ENCODE peak calls at places on chromosomes 2 and 18, in four cellular contexts. I is fibroblast of lung, C is dorsolateral prefrontal cortex, A is neural progenitor cell. R is an unnamed sample.

GRCh38 chr18:23799540-23799939 is 110.3 kb downstream of the LAMA3 start:
- DNase-seq in A (no peak), I (no peak), C (no peak), R (no peak)

GRCh38 chr2:151361674-151362380 is 4.4 kb downstream of the TNFAIP6 start:
- DNase-seq in I (no peak), C (no peak), A (no peak), R (no peak)

GRCh38 chr2:39174022-39174421 is 53.2 kb upstream of the SOS1 start:
- DNase-seq in I (no peak), C (no peak), A (no peak), R (no peak)

GRCh38 chr18:48613589-48613988 is 74.8 kb downstream of the CTIF start:
- DNase-seq in C (peak), A (no peak), I (peak), R (no peak)

GRCh38 chr2:226738821-226739507 is 60.7 kb downstream of the IRS1 start:
- DNase-seq in C (no peak), I (no peak), A (peak), R (no peak)

GRCh38 chr18:832085-832681 is 20.1 kb upstream of the YES1 start:
- DNase-seq in A (peak), C (no peak), I (no peak), R (no peak)

GRCh38 chr18:50374170-50374752 is 585 bp upstream of the SKA1 start:
- DNase-seq in I (no peak), A (no peak), C (no peak), R (no peak)

GRCh38 chr2:172887280-172887679 is 151.6 kb downstream of the RAPGEF4 start:
- DNase-seq in A (no peak), I (no peak), C (no peak), R (no peak)

GRCh38 chr2:5697554-5697953 is 5.4 kb downstream of the SOX11 start:
- DNase-seq in C (no peak), A (peak), I (no peak), R (no peak)

GRCh38 chr2:102761763-102762162 is at the start of gene TMEM182:
- DNase-seq in I (peak), C (no peak), A (no peak), R (no peak)

GRCh38 chr2:23594079-23594494 is 209.1 kb downstream of the KLHL29 start:
- DNase-seq in I (no peak), C (no peak), A (no peak), R (no peak)

GRCh38 chr2:15152382-15152781 is 408.8 kb downstream of the NBAS start:
- DNase-seq in A (no peak), I (no peak), C (no peak), R (no peak)

GRCh38 chr18:59881728-59882685 is 17.8 kb upstream of the PMAIP1 start:
- DNase-seq in C (no peak), A (no peak), I (no peak), R (no peak)

GRCh38 chr2:223922308-223922707 is 22.8 kb downstream of the WDFY1 start:
- DNase-seq in A (no peak), C (no peak), I (no peak), R (no peak)

GRCh38 chr2:57516740-57517340 is 529.8 kb upstream of the VRK2 start:
- DNase-seq in C (no peak), I (peak), A (peak), R (no peak)

GRCh38 chr2:19540739-19541503 is 182.5 kb upstream of the OSR1 start:
- DNase-seq in C (no peak), I (peak), A (no peak), R (no peak)

GRCh38 chr2:186641807-186642321 is 52.0 kb upstream of the FAM171B start:
- DNase-seq in A (peak), C (no peak), I (peak), R (no peak)
- TF ChIP-seq CTCF in A (peak), C (peak), I (peak), R (peak)

GRCh38 chr2:42028571-42029148 is 19.2 kb upstream of the PKDCC start:
- DNase-seq in A (no peak), C (no peak), I (no peak), R (peak)
- TF ChIP-seq CTCF in A (no peak), C (no peak), I (no peak), R (no peak)

DNA sequence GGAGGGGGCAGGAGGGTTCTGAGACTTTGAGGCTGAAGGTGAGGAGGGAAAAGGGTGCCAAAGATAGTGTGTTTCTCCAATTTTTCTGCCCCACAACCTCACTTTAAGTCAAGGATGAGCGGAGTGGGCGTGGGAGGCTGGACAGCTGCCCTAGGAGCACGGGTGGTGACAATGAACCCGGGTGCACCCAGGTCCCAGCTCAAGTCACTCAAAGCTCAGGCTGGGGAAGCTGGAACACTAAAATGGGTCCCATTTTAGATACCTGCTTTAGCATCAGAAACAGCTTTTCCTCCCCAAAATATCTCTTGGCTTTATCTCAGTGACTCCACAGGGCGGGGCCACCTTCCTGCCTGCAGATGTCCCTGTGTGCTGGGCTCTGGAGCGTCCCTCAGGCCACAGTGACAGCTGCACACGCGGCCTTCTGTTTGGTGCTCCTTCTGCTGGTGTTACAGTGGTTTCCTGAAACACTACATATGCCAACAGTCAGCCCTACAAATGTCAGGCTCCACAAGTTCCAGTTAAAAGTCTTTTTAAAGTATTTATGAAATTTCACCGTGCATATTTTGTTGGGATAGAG is 1.4 kb upstream of the MBP start:
- DNase-seq in I (no peak), A (peak), C (peak), R (no peak)
- TF ChIP-seq CTCF in I (no peak), A (no peak), C (no peak), R (peak)

GRCh38 chr2:25714740-25715139 is 41.4 kb upstream of the DTNB start:
- DNase-seq in I (no peak), A (no peak), C (no peak), R (no peak)
- TF ChIP-seq CTCF in I (no peak), A (no peak), C (no peak), R (no peak)

DNA sequence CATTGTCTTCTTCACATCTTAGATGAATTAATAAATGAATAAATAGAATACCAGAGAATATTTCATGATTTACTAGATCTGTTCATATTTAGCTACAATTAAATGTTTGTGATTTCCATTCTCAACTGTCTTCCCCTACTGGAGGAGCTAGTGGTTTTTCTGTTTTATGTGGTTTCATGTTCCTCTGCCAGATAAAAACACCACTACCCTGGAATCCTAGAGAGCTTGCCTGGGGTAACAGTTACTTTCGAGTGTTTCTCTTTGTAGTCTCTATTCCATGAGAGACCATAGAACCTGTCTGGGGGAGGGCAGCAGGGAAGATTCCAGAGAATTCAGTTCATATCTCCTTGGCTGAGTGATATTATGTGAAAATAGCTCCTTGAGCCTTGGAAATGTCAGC is 349.2 kb downstream of the INSIG2 start:
- DNase-seq in A (no peak), C (no peak), I (no peak), R (no peak)
- TF ChIP-seq CTCF in A (no peak), C (no peak), I (no peak), R (no peak)

GRCh38 chr2:17171446-17172049 is 346.7 kb downstream of the RAD51AP2 start:
- DNase-seq in I (peak), C (peak), A (peak), R (no peak)
- TF ChIP-seq CTCF in I (peak), C (peak), A (peak), R (peak)

GRCh38 chr2:148557844-148558436 is 86.6 kb upstream of the EPC2 start:
- DNase-seq in C (no peak), A (no peak), I (no peak), R (no peak)
- TF ChIP-seq CTCF in C (no peak), A (no peak), I (no peak), R (peak)

GRCh38 chr2:46188041-46188715 is 109.0 kb upstream of the EPAS1 start:
- DNase-seq in A (no peak), C (no peak), I (peak), R (no peak)
- TF ChIP-seq CTCF in A (no peak), C (no peak), I (no peak), R (no peak)

GRCh38 chr2:143545059-143545458 is 415.8 kb downstream of the ARHGAP15 start:
- DNase-seq in A (no peak), I (no peak), C (no peak), R (no peak)
- TF ChIP-seq CTCF in A (no peak), I (no peak), C (no peak), R (no peak)

R was measured in GM06990.